ENCODE peak calls at places on chromosomes 13 and 19, in nine cellular contexts. D, A, V, C, K, O, T, X and G are unnamed samples.

GRCh38 chr13:26967119-26968038 is 204.2 kb downstream of the USP12 start:
- DNase-seq in T (no peak), D (peak; percentile 40), C (no peak), X (no peak), V (no peak), O (no peak), A (no peak), K (no peak), G (peak; percentile 69)

GRCh38 chr19:18789422-18789832 is 1.7 kb downstream of the COMP start:
- DNase-seq in A (no peak), T (no peak), C (no peak), D (no peak), O (no peak), V (no peak), K (no peak), X (no peak), G (no peak)

GRCh38 chr13:86945596-86945995 is 725.6 kb upstream of the SLITRK5 start:
- DNase-seq in T (no peak), D (no peak), V (no peak), O (no peak), C (no peak), K (no peak), A (no peak), X (no peak), G (no peak)

GRCh38 chr19:38650911-38651584 is 3.6 kb downstream of the ACTN4 start:
- DNase-seq in T (no peak), O (peak; percentile 6), C (no peak), D (no peak), K (no peak), V (no peak), X (peak; percentile 93), A (no peak), G (no peak)

GRCh38 chr13:24626449-24626848 is 53.8 kb upstream of the ATP12A start:
- DNase-seq in A (no peak), V (peak; percentile 50), O (no peak), K (peak; percentile 70), X (no peak), D (no peak), T (no peak), C (no peak), G (no peak)

GRCh38 chr13:66509176-66509575 is 721.0 kb downstream of the PCDH9 start:
- DNase-seq in C (no peak), D (no peak), O (no peak), X (no peak), V (no peak), A (no peak), K (no peak), T (no peak), G (no peak)

GRCh38 chr19:355134-355533 is 10.5 kb upstream of the MIER2 start:
- DNase-seq in D (no peak), X (no peak), K (no peak), V (no peak), T (no peak), O (no peak), A (no peak), C (no peak), G (no peak)

GRCh38 chr19:13077233-13077632 is 25.4 kb downstream of the LYL1 start:
- DNase-seq in V (no peak), A (no peak), C (no peak), O (no peak), K (no peak), X (no peak), D (no peak), T (peak; percentile 19), G (peak; percentile 29)

GRCh38 chr13:113406321-113407102 is 42.6 kb upstream of the GRTP1 start:
- DNase-seq in K (no peak), O (no peak), C (no peak), T (no peak), V (no peak), D (no peak), X (peak; percentile 35), A (no peak), G (peak; percentile 58)

GRCh38 chr19:33418871-33419762 is 45.6 kb downstream of the CEBPG start:
- DNase-seq in A (no peak), K (no peak), C (no peak), T (no peak), V (no peak), O (no peak), X (no peak), D (no peak), G (peak; percentile 58)
- H3K36me3 ChIP-seq in A (no peaks in the 10 kb centered on the region), K (no peaks in the 10 kb centered on the region), C (no peaks in the 10 kb centered on the region), T (no peaks in the 10 kb centered on the region), V (no peaks in the 10 kb centered on the region), O (no peaks in the 10 kb centered on the region), X (no peaks in the 10 kb centered on the region), D (no peaks in the 10 kb centered on the region), G (no peaks in the 10 kb centered on the region)

GRCh38 chr19:33805313-33805712 is 8.6 kb downstream of the KCTD15 start:
- DNase-seq in V (no peak), C (no peak), T (no peak), A (no peak), K (no peak), O (no peak), D (no peak), X (no peak), G (no peak)
- H3K36me3 ChIP-seq in V (no peaks in the 10 kb centered on the region), C (peaks cover 28% of the 10 kb centered on the region), T (peaks cover 3% of the 10 kb centered on the region), A (no peaks in the 10 kb centered on the region), K (no peaks in the 10 kb centered on the region), O (no peaks in the 10 kb centered on the region), D (no peaks in the 10 kb centered on the region), X (no peaks in the 10 kb centered on the region), G (peaks cover 26% of the 10 kb centered on the region)

GRCh38 chr13:28246891-28247290 is 108.5 kb downstream of the PAN3 start:
- DNase-seq in K (no peak), T (no peak), C (no peak), O (no peak), X (peak; percentile 61), D (no peak), V (no peak), A (no peak), G (no peak)

GRCh38 chr13:28251462-28251861 is 113.1 kb downstream of the PAN3 start:
- DNase-seq in A (no peak), V (no peak), X (no peak), T (no peak), C (no peak), D (no peak), O (no peak), K (no peak), G (no peak)

GRCh38 chr13:28248080-28248479 is 109.7 kb downstream of the PAN3 start:
- DNase-seq in C (no peak), O (no peak), V (no peak), T (no peak), D (no peak), A (no peak), X (no peak), K (no peak), G (no peak)

GRCh38 chr13:28252547-28252946 is 114.2 kb downstream of the PAN3 start:
- DNase-seq in O (no peak), K (no peak), D (no peak), T (no peak), C (no peak), A (no peak), V (no peak), X (no peak), G (no peak)

DNA sequence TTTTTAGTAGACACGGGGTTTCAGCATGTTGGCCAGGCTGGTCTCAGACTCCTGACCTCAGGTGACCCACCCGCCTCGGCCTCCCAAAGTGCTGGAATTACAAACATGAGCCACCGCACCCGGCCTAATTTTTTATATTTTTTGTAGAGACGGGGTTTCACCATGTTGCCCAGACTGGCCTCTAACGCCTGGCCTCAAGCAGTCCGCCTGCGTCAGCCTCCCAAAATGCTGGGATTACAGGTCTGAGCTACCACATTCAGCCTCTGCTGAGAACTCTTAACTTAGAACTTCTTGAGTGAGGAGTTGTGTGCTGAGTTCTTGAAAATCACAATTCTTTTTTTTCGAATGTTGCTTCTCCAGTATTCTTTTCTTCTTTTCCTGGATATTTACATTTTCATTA is 112.2 kb downstream of the PAN3 start:
- DNase-seq in K (no peak), A (no peak), T (no peak), O (no peak), V (no peak), C (no peak), D (no peak), X (no peak), G (no peak)
- H3K36me3 ChIP-seq in K (no peaks in the 10 kb centered on the region), A (no peaks in the 10 kb centered on the region), T (no peaks in the 10 kb centered on the region), O (no peaks in the 10 kb centered on the region), V (no peaks in the 10 kb centered on the region), C (no peaks in the 10 kb centered on the region), D (no peaks in the 10 kb centered on the region), X (no peaks in the 10 kb centered on the region), G (no peaks in the 10 kb centered on the region)

DNA sequence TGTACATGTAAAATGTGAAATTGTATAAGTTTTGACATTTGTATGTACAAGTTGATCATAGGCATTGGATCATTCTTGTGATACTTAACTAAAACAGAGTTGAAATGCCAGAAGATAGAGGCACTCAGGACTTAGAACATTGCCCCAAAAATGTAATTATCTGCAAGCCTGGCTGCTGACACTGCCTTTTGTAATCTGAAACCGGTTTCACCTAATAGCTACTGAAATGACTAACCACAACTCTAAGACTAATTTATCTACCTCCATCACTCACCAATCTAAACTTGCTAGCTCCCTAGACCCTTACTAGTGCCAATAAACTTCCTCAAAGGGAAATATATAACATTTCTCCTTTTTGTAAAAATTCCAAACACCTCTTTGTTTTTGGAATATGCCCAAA is 2596.2 kb downstream of the PCDH9 start:
- DNase-seq in T (no peak), X (peak; percentile 56), A (no peak), C (no peak), O (no peak), D (no peak), K (no peak), V (no peak), G (no peak)
- H3K36me3 ChIP-seq in T (no peaks in the 10 kb centered on the region), X (no peaks in the 10 kb centered on the region), A (no peaks in the 10 kb centered on the region), C (no peaks in the 10 kb centered on the region), O (no peaks in the 10 kb centered on the region), D (no peaks in the 10 kb centered on the region), K (no peaks in the 10 kb centered on the region), V (no peaks in the 10 kb centered on the region), G (no peaks in the 10 kb centered on the region)

GRCh38 chr19:31174948-31175347 is 174.3 kb downstream of the TSHZ3 start:
- DNase-seq in K (no peak), V (no peak), D (no peak), A (no peak), T (no peak), X (no peak), C (no peak), O (no peak), G (no peak)
- H3K36me3 ChIP-seq in K (no peaks in the 10 kb centered on the region), V (no peaks in the 10 kb centered on the region), D (no peaks in the 10 kb centered on the region), A (no peaks in the 10 kb centered on the region), T (no peaks in the 10 kb centered on the region), X (no peaks in the 10 kb centered on the region), C (no peaks in the 10 kb centered on the region), O (no peaks in the 10 kb centered on the region), G (no peaks in the 10 kb centered on the region)

DNA sequence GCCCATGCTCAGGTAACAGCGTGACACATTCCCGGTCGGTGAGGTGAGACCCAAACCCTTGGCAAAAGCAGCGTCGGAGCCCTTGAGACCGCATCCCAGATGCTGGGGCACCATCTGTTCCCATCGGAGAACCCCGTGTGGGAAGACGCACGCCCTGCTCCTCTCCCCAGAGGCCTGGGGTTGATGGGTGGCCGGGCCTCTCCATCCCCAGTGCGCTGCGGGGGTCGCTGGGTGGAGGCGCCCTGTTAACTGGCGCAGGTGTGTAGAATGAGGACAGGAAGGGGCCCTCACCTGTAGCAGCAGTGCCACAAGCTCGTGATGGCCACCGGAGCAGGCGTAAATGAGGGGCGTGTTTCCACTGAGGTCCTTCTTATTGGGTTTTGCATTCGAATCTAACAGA is 24.6 kb downstream of the PDCD5 start:
- DNase-seq in A (no peak), K (no peak), O (no peak), C (no peak), D (no peak), V (no peak), X (no peak), T (no peak), G (no peak)
- H3K36me3 ChIP-seq in A (peaks cover 12% of the 10 kb centered on the region), K (peaks cover 18% of the 10 kb centered on the region), O (no peaks in the 10 kb centered on the region), C (peaks cover 44% of the 10 kb centered on the region), D (no peaks in the 10 kb centered on the region), V (no peaks in the 10 kb centered on the region), X (peaks cover 10% of the 10 kb centered on the region), T (peaks cover 25% of the 10 kb centered on the region), G (peaks cover 26% of the 10 kb centered on the region)